ENCODE peak calls at places on chromosomes 11 and 22, in six cellular contexts. Q is foreskin melanocyte; D is CD4-positive, CD25-positive, alpha-beta regulatory T cell; E is neuronal stem cell; R is cerebellar cortex; B is CD4-positive, alpha-beta T cell. N is an unnamed sample.

GRCh38 chr22:30602049-30602448 is 4.9 kb upstream of the TCN2 start:
- DNase-seq in Q (no peak), D (no peak), E (no peak), R (peak; percentile 45), B (no peak), N (no peak)

GRCh38 chr11:8833568-8834275 is 77.3 kb upstream of the AKIP1 start:
- DNase-seq in Q (no peak), D (no peak), E (no peak), R (no peak), B (no peak), N (no peak)

GRCh38 chr22:47879346-47879745 is 1116.9 kb downstream of the TBC1D22A start:
- DNase-seq in Q (no peak), D (no peak), E (no peak), R (no peak), B (no peak), N (no peak)

GRCh38 chr11:4626207-4627105 is 10.8 kb upstream of the OR51D1 start:
- DNase-seq in Q (peak; percentile 50), D (peak; percentile 9), E (peak; percentile 85), R (peak; percentile 95), B (peak; percentile 18), N (peak; percentile 83)

GRCh38 chr11:762421-763072 is 14.7 kb downstream of the GATD1 start:
- DNase-seq in Q (no peak), D (no peak), E (no peak), R (peak; percentile 76), B (no peak), N (no peak)

GRCh38 chr11:133956650-133957633 is at the start of gene IGSF9B:
- DNase-seq in Q (peak; percentile 29), D (peak; percentile 83), E (peak; percentile 82), R (peak; percentile 92), B (peak; percentile 85), N (peak; percentile 88)

GRCh38 chr22:33544707-33545106 is 375.6 kb downstream of the LARGE1 start:
- DNase-seq in Q (peak; percentile 50), D (no peak), E (no peak), R (no peak), B (no peak), N (no peak)

GRCh38 chr22:38715176-38715764 is 9.5 kb downstream of the GTPBP1 start:
- DNase-seq in Q (no peak), D (no peak), E (no peak), R (no peak), B (no peak), N (no peak)

GRCh38 chr11:29616611-29617010 is 400.2 kb downstream of the KCNA4 start:
- DNase-seq in Q (peak; percentile 54), D (no peak), E (no peak), R (no peak), B (no peak), N (no peak)

GRCh38 chr22:48756146-48757111 is 1071.2 kb downstream of the BRD1 start:
- DNase-seq in Q (no peak), D (no peak), E (no peak), R (no peak), B (no peak), N (peak; percentile 4)

GRCh38 chr11:57368106-57368826 is 12.7 kb downstream of the PRG3 start:
- DNase-seq in Q (no peak), D (no peak), E (no peak), R (no peak), B (no peak), N (no peak)

GRCh38 chr11:86108890-86109638 is 40.2 kb upstream of the PICALM start:
- DNase-seq in Q (no peak), D (no peak), E (no peak), R (no peak), B (no peak), N (no peak)

GRCh38 chr22:41043727-41044126 is 48.7 kb upstream of the EP300 start:
- DNase-seq in Q (no peak), D (no peak), E (no peak), R (no peak), B (no peak), N (no peak)

GRCh38 chr11:112525270-112525669 is 264.6 kb upstream of the PLET1 start:
- DNase-seq in Q (peak; percentile 45), D (no peak), E (no peak), R (no peak), B (no peak), N (no peak)

GRCh38 chr11:8202428-8203160 is 33.8 kb upstream of the RIC3 start:
- DNase-seq in Q (no peak), D (no peak), E (no peak), R (no peak), B (no peak), N (no peak)

GRCh38 chr22:49502126-49502826 is 325.4 kb downstream of the BRD1 start:
- DNase-seq in Q (no peak), D (no peak), E (no peak), R (no peak), B (no peak), N (no peak)

GRCh38 chr22:37782340-37783168 is 25.2 kb upstream of the GCAT start:
- DNase-seq in Q (no peak), D (no peak), E (no peak), R (no peak), B (no peak), N (no peak)

GRCh38 chr22:46110215-46110614 is 40.1 kb upstream of the PPARA start:
- DNase-seq in Q (no peak), D (no peak), E (no peak), R (no peak), B (no peak), N (no peak)

GRCh38 chr22:21641417-21641794 is 696 bp upstream of the SDF2L1 start:
- DNase-seq in Q (peak; percentile 64), D (no peak), E (no peak), R (peak; percentile 73), B (no peak), N (peak; percentile 59)

GRCh38 chr11:69361466-69361865 is 67.5 kb downstream of the MYEOV start:
- DNase-seq in Q (no peak), D (no peak), E (no peak), R (no peak), B (no peak), N (peak; percentile 1)

GRCh38 chr22:24588756-24589481 is 4.0 kb downstream of the LRRC75B start:
- DNase-seq in Q (no peak), D (no peak), E (no peak), R (no peak), B (no peak), N (no peak)

GRCh38 chr11:107801641-107802040 is 56.9 kb downstream of the SLC35F2 start:
- DNase-seq in Q (no peak), D (no peak), E (no peak), R (no peak), B (no peak), N (no peak)

GRCh38 chr11:8584096-8584495 is 9.9 kb downstream of the STK33 start:
- DNase-seq in Q (no peak), D (no peak), E (no peak), R (no peak), B (no peak), N (no peak)

GRCh38 chr11:83156150-83156995 is 558 bp upstream of the PCF11 start:
- DNase-seq in Q (no peak), D (peak; percentile 98), E (peak; percentile 99), R (peak; percentile 100), B (peak; percentile 97), N (peak; percentile 93)

GRCh38 chr22:20656902-20657836 is 116.7 kb upstream of the SERPIND1 start:
- DNase-seq in Q (no peak), D (no peak), E (no peak), R (no peak), B (no peak), N (no peak)

GRCh38 chr22:48898524-48899377 is 928.9 kb downstream of the BRD1 start:
- DNase-seq in Q (no peak), D (no peak), E (no peak), R (no peak), B (no peak), N (no peak)

GRCh38 chr22:38418589-38418988 is 36.4 kb downstream of the KCNJ4 start:
- DNase-seq in Q (no peak), D (no peak), E (no peak), R (no peak), B (no peak), N (no peak)